ENCODE peak calls at places on chromosomes 7 and 10, in eight cellular contexts. H is kidney tubule cell; V is NCI-H2081 treated with DMSO at 0.1 percent for 48 hours; C is activated CD4-positive, alpha-beta T cell treated with anti-CD3 and anti-CD28 coated beads, Interleukin-2, amount 10 ng/mL, durations not matched to agents 7 days and 5 days; Y is T-helper 2 cell; W is tibial artery; Z is small intestine; I is hepatic stellate cell. G is an unnamed sample.

GRCh38 chr10:30553018-30553624 is 76.4 kb downstream of the LYZL2 start:
- DNase-seq in H (no peak), V (no peak), C (no peak), Y (no peak), W (no peak), Z (no peak), I (no peak), G (no peak)

GRCh38 chr7:130384371-130384801 is 4.1 kb downstream of the CPA1 start:
- DNase-seq in H (no peak), V (no peak), C (no peak), Y (no peak), W (no peak), Z (no peak), I (no peak), G (no peak)

GRCh38 chr10:15370212-15370740 is 813 bp downstream of the FAM171A1 start:
- DNase-seq in H (peak), V (no peak), C (peak), Y (peak), W (no peak), Z (peak), I (peak), G (peak)

GRCh38 chr10:14153570-14154055 is 177.1 kb downstream of the FRMD4A start:
- DNase-seq in H (peak), V (no peak), C (no peak), Y (no peak), W (no peak), Z (no peak), I (peak), G (no peak)

GRCh38 chr10:73159038-73159648 is 8.7 kb downstream of the ECD start:
- DNase-seq in H (peak), V (no peak), C (peak), Y (peak), W (peak), Z (peak), I (peak), G (peak)

GRCh38 chr10:89163265-89163995 is 43.7 kb downstream of the CH25H start:
- DNase-seq in H (no peak), V (no peak), C (peak), Y (no peak), W (peak), Z (peak), I (no peak), G (no peak)

GRCh38 chr10:132175907-132176581 is 10.7 kb upstream of the DPYSL4 start:
- DNase-seq in H (no peak), V (no peak), C (no peak), Y (no peak), W (no peak), Z (no peak), I (no peak), G (no peak)

GRCh38 chr7:40763319-40764287 is 628.8 kb downstream of the SUGCT start:
- DNase-seq in H (no peak), V (no peak), C (no peak), Y (no peak), W (no peak), Z (peak), I (peak), G (no peak)

GRCh38 chr10:84181631-84182030 is 8.0 kb downstream of the GPR15LG start:
- DNase-seq in H (no peak), V (no peak), C (no peak), Y (no peak), W (no peak), Z (no peak), I (no peak), G (no peak)

GRCh38 chr10:77274046-77274795 is 363.4 kb downstream of the KCNMA1 start:
- DNase-seq in H (peak), V (no peak), C (no peak), Y (no peak), W (no peak), Z (no peak), I (no peak), G (peak)

GRCh38 chr10:126921974-126922525 is 16.8 kb downstream of the DOCK1 start:
- DNase-seq in H (peak), V (no peak), C (no peak), Y (no peak), W (peak), Z (no peak), I (peak), G (no peak)

GRCh38 chr10:69994262-69994661 is 58.4 kb upstream of the MACROH2A2 start:
- DNase-seq in H (peak), V (no peak), C (no peak), Y (no peak), W (peak), Z (peak), I (peak), G (peak)

GRCh38 chr10:98170249-98171117 is 36.0 kb downstream of the R3HCC1L start:
- DNase-seq in H (peak), V (peak), C (peak), Y (no peak), W (peak), Z (peak), I (peak), G (peak)

GRCh38 chr10:12875100-12875499 is 126.4 kb downstream of the CCDC3 start:
- DNase-seq in H (no peak), V (no peak), C (no peak), Y (no peak), W (peak), Z (no peak), I (no peak), G (peak)

GRCh38 chr10:16735626-16736025 is 81.6 kb downstream of the RSU1 start:
- DNase-seq in H (no peak), V (no peak), C (no peak), Y (no peak), W (no peak), Z (no peak), I (no peak), G (no peak)

GRCh38 chr10:49600046-49600445 is 10.1 kb upstream of the SLC18A3 start:
- DNase-seq in H (no peak), V (no peak), C (no peak), Y (no peak), W (no peak), Z (no peak), I (no peak), G (no peak)

GRCh38 chr10:31090894-31091607 is 59.4 kb upstream of the ZNF438 start:
- DNase-seq in H (peak), V (no peak), C (peak), Y (no peak), W (no peak), Z (no peak), I (no peak), G (no peak)

GRCh38 chr10:18321371-18321770 is 181.1 kb downstream of the CACNB2 start:
- DNase-seq in H (no peak), V (no peak), C (no peak), Y (no peak), W (no peak), Z (no peak), I (no peak), G (no peak)

GRCh38 chr7:1274876-1275684 is 42.4 kb downstream of the UNCX start:
- DNase-seq in H (no peak), V (no peak), C (no peak), Y (no peak), W (no peak), Z (no peak), I (no peak), G (no peak)

GRCh38 chr10:29623797-29624196 is 11.0 kb downstream of the SVIL start:
- DNase-seq in H (peak), V (no peak), C (no peak), Y (no peak), W (no peak), Z (no peak), I (no peak), G (no peak)

GRCh38 chr7:79455173-79455790 is 1.8 kb upstream of the MAGI2 start:
- DNase-seq in H (no peak), V (no peak), C (no peak), Y (no peak), W (no peak), Z (no peak), I (no peak), G (no peak)

GRCh38 chr10:78973901-78974408 is 94.8 kb upstream of the ZMIZ1 start:
- DNase-seq in H (peak), V (peak), C (peak), Y (peak), W (peak), Z (peak), I (no peak), G (peak)

GRCh38 chr7:77238703-77239136 is 39.1 kb upstream of the FGL2 start:
- DNase-seq in H (no peak), V (no peak), C (no peak), Y (no peak), W (no peak), Z (no peak), I (no peak), G (no peak)

GRCh38 chr10:77865585-77866324 is 60.8 kb downstream of the DLG5 start:
- DNase-seq in H (no peak), V (peak), C (no peak), Y (no peak), W (no peak), Z (no peak), I (no peak), G (no peak)

GRCh38 chr7:128036226-128036940 is 5.1 kb upstream of the LRRC4 start:
- DNase-seq in H (no peak), V (no peak), C (no peak), Y (no peak), W (no peak), Z (no peak), I (no peak), G (no peak)